ENCODE peak calls at places on chromosome 19, in seven cellular contexts. One of them, this sample, is unnamed.

GRCh38 chr19:3075605-3076431 is 13.5 kb upstream of the TLE5 start:
- DNase-seq in hippocampal formation: no peak
- DNase-seq in iris pigment epithelial cell: no peak
- DNase-seq in AG08396: peak
- DNase-seq in AG10803: no peak
- DNase-seq in endothelial cell: peak
- DNase-seq in COR-L47: peak
- DNase-seq in this sample: no peak

GRCh38 chr19:12867120-12868099 is 13.8 kb downstream of the DNASE2 start:
- DNase-seq in hippocampal formation: no peak
- DNase-seq in endothelial cell: peak
- DNase-seq in COR-L47: no peak
- DNase-seq in AG08396: peak
- DNase-seq in AG10803: no peak
- DNase-seq in iris pigment epithelial cell: peak
- DNase-seq in this sample: peak

GRCh38 chr19:3716147-3716668 is 8.0 kb downstream of the TJP3 start:
- DNase-seq in COR-L47: no peak
- DNase-seq in endothelial cell: no peak
- DNase-seq in AG10803: no peak
- DNase-seq in AG08396: no peak
- DNase-seq in hippocampal formation: no peak
- DNase-seq in iris pigment epithelial cell: no peak
- DNase-seq in this sample: no peak

GRCh38 chr19:23420824-23421223 is 25.6 kb upstream of the ZNF91 start:
- DNase-seq in hippocampal formation: no peak
- DNase-seq in AG08396: no peak
- DNase-seq in endothelial cell: no peak
- DNase-seq in COR-L47: no peak
- DNase-seq in AG10803: no peak
- DNase-seq in iris pigment epithelial cell: no peak
- DNase-seq in this sample: no peak

GRCh38 chr19:12938536-12939291 is at the start of gene CALR:
- DNase-seq in iris pigment epithelial cell: peak
- DNase-seq in AG10803: peak
- DNase-seq in endothelial cell: no peak
- DNase-seq in hippocampal formation: no peak
- DNase-seq in COR-L47: no peak
- DNase-seq in AG08396: peak
- DNase-seq in this sample: no peak

GRCh38 chr19:8531470-8531869 is 17.5 kb upstream of the ZNF414 start:
- DNase-seq in COR-L47: no peak
- DNase-seq in AG08396: no peak
- DNase-seq in endothelial cell: no peak
- DNase-seq in hippocampal formation: no peak
- DNase-seq in AG10803: no peak
- DNase-seq in iris pigment epithelial cell: no peak
- DNase-seq in this sample: no peak

GRCh38 chr19:46489445-46490272 is 6.0 kb downstream of the PNMA8B start:
- DNase-seq in AG10803: peak
- DNase-seq in iris pigment epithelial cell: peak
- DNase-seq in hippocampal formation: no peak
- DNase-seq in endothelial cell: no peak
- DNase-seq in AG08396: peak
- DNase-seq in COR-L47: no peak
- DNase-seq in this sample: peak

GRCh38 chr19:42421591-42422031 is 5.6 kb downstream of the LIPE start:
- DNase-seq in iris pigment epithelial cell: no peak
- DNase-seq in AG08396: peak
- DNase-seq in hippocampal formation: no peak
- DNase-seq in AG10803: no peak
- DNase-seq in COR-L47: no peak
- DNase-seq in endothelial cell: no peak
- DNase-seq in this sample: no peak

GRCh38 chr19:46546194-46546896 is 50.7 kb upstream of the PNMA8B start:
- DNase-seq in endothelial cell: peak
- DNase-seq in AG10803: peak
- DNase-seq in iris pigment epithelial cell: peak
- DNase-seq in AG08396: peak
- DNase-seq in hippocampal formation: no peak
- DNase-seq in COR-L47: no peak
- DNase-seq in this sample: peak

This sample was measured in astrocyte.